ENCODE peak calls at places on chromosomes 7 and 10, in five cellular contexts. L is fibroblast of mammary gland; Y is T-helper 9 cell; B is neural crest cell; J is stimulated activated CD4-positive, alpha-beta T cell treated with anti-CD3 and anti-CD28 coated beads, Interleukin-2, amount 100 ng/mL, for 48 hours. U is an unnamed sample.

GRCh38 chr7:130595986-130596385 is 72.6 kb downstream of the COPG2 start:
- DNase-seq in L (peak), Y (no peak), B (no peak), J (no peak), U (no peak)

GRCh38 chr7:27784399-27785053 is 44.6 kb downstream of the TAX1BP1 start:
- DNase-seq in L (peak), Y (no peak), B (peak), J (peak), U (peak)

GRCh38 chr7:151681726-151682125 is 162.0 kb upstream of the RHEB start:
- DNase-seq in L (no peak), Y (no peak), B (no peak), J (no peak), U (no peak)

GRCh38 chr10:27192284-27192683 is 37.1 kb downstream of the MASTL start:
- DNase-seq in L (peak), Y (no peak), B (no peak), J (no peak), U (peak)

GRCh38 chr10:128013626-128014025 is 106.7 kb downstream of the PTPRE start:
- DNase-seq in L (no peak), Y (no peak), B (no peak), J (no peak), U (no peak)

GRCh38 chr7:151813997-151814396 is 62.9 kb downstream of the PRKAG2 start:
- DNase-seq in L (no peak), Y (no peak), B (no peak), J (no peak), U (no peak)

GRCh38 chr10:59580257-59580863 is 129.3 kb downstream of the SLC16A9 start:
- DNase-seq in L (peak), Y (no peak), B (no peak), J (no peak), U (peak)

GRCh38 chr10:35422236-35422635 is 85.9 kb downstream of the CCNY start:
- DNase-seq in L (peak), Y (no peak), B (no peak), J (no peak), U (no peak)

GRCh38 chr7:74674166-74674565 is 16.6 kb downstream of the GTF2I start:
- DNase-seq in L (no peak), Y (no peak), B (no peak), J (no peak), U (no peak)

GRCh38 chr7:100900978-100901377 is 5.3 kb upstream of the ACHE start:
- DNase-seq in L (no peak), Y (no peak), B (no peak), J (no peak), U (no peak)

GRCh38 chr10:101446947-101447346 is 93.0 kb downstream of the BTRC start:
- DNase-seq in L (no peak), Y (no peak), B (no peak), J (no peak), U (no peak)

GRCh38 chr10:50576245-50576815 is 47.4 kb downstream of the SGMS1 start:
- DNase-seq in L (peak), Y (no peak), B (no peak), J (no peak), U (no peak)

GRCh38 chr10:100083623-100084022 is 2.0 kb upstream of the CPN1 start:
- DNase-seq in L (no peak), Y (no peak), B (no peak), J (no peak), U (no peak)

GRCh38 chr7:134548877-134549276 is at the start of gene AKR1B15:
- DNase-seq in L (peak), Y (no peak), B (no peak), J (peak), U (peak)

GRCh38 chr7:80335473-80336232 is 176.2 kb downstream of the GNAT3 start:
- DNase-seq in L (no peak), Y (no peak), B (no peak), J (no peak), U (no peak)

GRCh38 chr7:45435846-45436245 is 138.3 kb upstream of the ADCY1 start:
- DNase-seq in L (peak), Y (no peak), B (no peak), J (no peak), U (peak)

GRCh38 chr7:48171190-48171589 is at the start of gene ABCA13:
- DNase-seq in L (peak), Y (no peak), B (no peak), J (no peak), U (no peak)

GRCh38 chr7:74343281-74344127 is 54.3 kb downstream of the CLIP2 start:
- DNase-seq in L (peak), Y (no peak), B (no peak), J (no peak), U (peak)

GRCh38 chr10:69732147-69732825 is 69.4 kb upstream of the COL13A1 start:
- DNase-seq in L (no peak), Y (no peak), B (no peak), J (no peak), U (no peak)

GRCh38 chr7:126698909-126699308 is 553.8 kb downstream of the GRM8 start:
- DNase-seq in L (no peak), Y (no peak), B (no peak), J (no peak), U (no peak)

GRCh38 chr7:40604601-40605438 is 470.0 kb downstream of the SUGCT start:
- DNase-seq in L (peak), Y (no peak), B (peak), J (peak), U (peak)

GRCh38 chr7:121039510-121039822 is 51.0 kb downstream of the CPED1 start:
- DNase-seq in L (no peak), Y (no peak), B (no peak), J (no peak), U (no peak)

GRCh38 chr10:101071266-101071884 is 9.6 kb downstream of the KAZALD1 start:
- DNase-seq in L (peak), Y (no peak), B (no peak), J (no peak), U (no peak)

GRCh38 chr10:74967850-74968620 is 141.6 kb downstream of the KAT6B start:
- DNase-seq in L (no peak), Y (no peak), B (no peak), J (no peak), U (peak)

GRCh38 chr10:3781458-3782098 is 3.4 kb downstream of the KLF6 start:
- DNase-seq in L (peak), Y (peak), B (no peak), J (no peak), U (no peak)

GRCh38 chr7:79453266-79453557 is 255 bp downstream of the MAGI2 start:
- DNase-seq in L (no peak), Y (no peak), B (no peak), J (no peak), U (peak)

GRCh38 chr10:2150315-2150714 is 413.0 kb upstream of the ADARB2 start:
- DNase-seq in L (no peak), Y (no peak), B (no peak), J (no peak), U (no peak)

GRCh38 chr10:625335-625699 is 64.2 kb downstream of the DIP2C start:
- DNase-seq in L (no peak), Y (no peak), B (peak), J (no peak), U (no peak)

GRCh38 chr7:16817536-16817935 is 12.7 kb upstream of the AGR2 start:
- DNase-seq in L (peak), Y (no peak), B (no peak), J (no peak), U (peak)

GRCh38 chr7:25594728-25595127 is 366.4 kb upstream of the NPVF start:
- DNase-seq in L (no peak), Y (no peak), B (no peak), J (no peak), U (no peak)

GRCh38 chr7:16914771-16915170 is 33.0 kb upstream of the AGR3 start:
- DNase-seq in L (peak), Y (no peak), B (no peak), J (no peak), U (peak)

GRCh38 chr7:158445421-158446175 is 142.0 kb downstream of the PTPRN2 start:
- DNase-seq in L (no peak), Y (no peak), B (no peak), J (no peak), U (no peak)

GRCh38 chr7:28623863-28624262 is 211.5 kb downstream of the CREB5 start:
- DNase-seq in L (peak), Y (no peak), B (no peak), J (no peak), U (peak)

GRCh38 chr10:74730246-74730645 is 96.2 kb upstream of the KAT6B start:
- DNase-seq in L (no peak), Y (no peak), B (no peak), J (no peak), U (no peak)

GRCh38 chr10:109962247-109962646 is 38.9 kb upstream of the XPNPEP1 start:
- DNase-seq in L (peak), Y (no peak), B (no peak), J (no peak), U (no peak)

U was measured in A549.